ENCODE peak calls at places on chromosomes 3 and 15, in eight cellular contexts. One of them, this sample, is unnamed.

GRCh38 chr15:34986326-34987181 is 1.5 kb downstream of the ZNF770 start:
- DNase-seq in fibroblast of lung: no peak
- DNase-seq in astrocyte: no peak
- DNase-seq in HFF-Myc: no peak
- DNase-seq in pancreas: no peak
- DNase-seq in breast epithelium: no peak
- DNase-seq in AG10803: no peak
- DNase-seq in suprapubic skin: no peak
- DNase-seq in this sample: peak; percentile 53

GRCh38 chr15:63826513-63826912 is 7.2 kb downstream of the HERC1 start:
- DNase-seq in fibroblast of lung: peak; percentile 58
- DNase-seq in astrocyte: no peak
- DNase-seq in HFF-Myc: no peak
- DNase-seq in pancreas: no peak
- DNase-seq in breast epithelium: no peak
- DNase-seq in AG10803: peak; percentile 47
- DNase-seq in suprapubic skin: no peak
- DNase-seq in this sample: peak; percentile 20

GRCh38 chr15:100191161-100191560 is 150.6 kb downstream of the ADAMTS17 start:
- DNase-seq in fibroblast of lung: no peak
- DNase-seq in astrocyte: no peak
- DNase-seq in HFF-Myc: no peak
- DNase-seq in pancreas: no peak
- DNase-seq in breast epithelium: no peak
- DNase-seq in AG10803: no peak
- DNase-seq in suprapubic skin: no peak
- DNase-seq in this sample: peak; percentile 39

GRCh38 chr3:177836671-177837070 is 639.4 kb upstream of the TBL1XR1 start:
- DNase-seq in fibroblast of lung: peak; percentile 76
- DNase-seq in astrocyte: peak; percentile 68
- DNase-seq in HFF-Myc: no peak
- DNase-seq in pancreas: no peak
- DNase-seq in breast epithelium: no peak
- DNase-seq in AG10803: peak; percentile 71
- DNase-seq in suprapubic skin: no peak
- DNase-seq in this sample: peak; percentile 66

GRCh38 chr3:13681931-13682330 is 133.0 kb downstream of the FBLN2 start:
- DNase-seq in fibroblast of lung: no peak
- DNase-seq in astrocyte: no peak
- DNase-seq in HFF-Myc: no peak
- DNase-seq in pancreas: no peak
- DNase-seq in breast epithelium: no peak
- DNase-seq in AG10803: no peak
- DNase-seq in suprapubic skin: no peak
- DNase-seq in this sample: no peak

GRCh38 chr3:98761656-98762229 is 1.4 kb upstream of the ST3GAL6 start:
- DNase-seq in fibroblast of lung: no peak
- DNase-seq in astrocyte: no peak
- DNase-seq in HFF-Myc: no peak
- DNase-seq in pancreas: no peak
- DNase-seq in breast epithelium: no peak
- DNase-seq in AG10803: no peak
- DNase-seq in suprapubic skin: no peak
- DNase-seq in this sample: no peak

GRCh38 chr3:115518100-115518852 is 105.0 kb upstream of the GAP43 start:
- DNase-seq in fibroblast of lung: peak; percentile 90
- DNase-seq in astrocyte: peak; percentile 67
- DNase-seq in HFF-Myc: peak; percentile 56
- DNase-seq in pancreas: no peak
- DNase-seq in breast epithelium: no peak
- DNase-seq in AG10803: peak; percentile 89
- DNase-seq in suprapubic skin: no peak
- DNase-seq in this sample: peak; percentile 92

GRCh38 chr3:45795882-45796765 is at the start of gene SLC6A20:
- DNase-seq in fibroblast of lung: no peak
- DNase-seq in astrocyte: no peak
- DNase-seq in HFF-Myc: no peak
- DNase-seq in pancreas: peak; percentile 43
- DNase-seq in breast epithelium: no peak
- DNase-seq in AG10803: no peak
- DNase-seq in suprapubic skin: no peak
- DNase-seq in this sample: peak; percentile 33

GRCh38 chr3:73110530-73110929 is 49.1 kb downstream of the EBLN2 start:
- DNase-seq in fibroblast of lung: no peak
- DNase-seq in astrocyte: no peak
- DNase-seq in HFF-Myc: no peak
- DNase-seq in pancreas: no peak
- DNase-seq in breast epithelium: no peak
- DNase-seq in AG10803: no peak
- DNase-seq in suprapubic skin: no peak
- DNase-seq in this sample: no peak

GRCh38 chr15:35549567-35549966 is 3.6 kb upstream of the DPH6 start:
- DNase-seq in fibroblast of lung: no peak
- DNase-seq in astrocyte: no peak
- DNase-seq in HFF-Myc: no peak
- DNase-seq in pancreas: no peak
- DNase-seq in breast epithelium: no peak
- DNase-seq in AG10803: no peak
- DNase-seq in suprapubic skin: no peak
- DNase-seq in this sample: no peak

GRCh38 chr3:52495777-52496602 is 852 bp downstream of the STAB1 start:
- DNase-seq in fibroblast of lung: peak; percentile 62
- DNase-seq in astrocyte: peak; percentile 42
- DNase-seq in HFF-Myc: no peak
- DNase-seq in pancreas: no peak
- DNase-seq in breast epithelium: no peak
- DNase-seq in AG10803: peak; percentile 62
- DNase-seq in suprapubic skin: no peak
- DNase-seq in this sample: peak; percentile 28

GRCh38 chr3:87793322-87793877 is 265.4 kb downstream of the CGGBP1 start:
- DNase-seq in fibroblast of lung: no peak
- DNase-seq in astrocyte: no peak
- DNase-seq in HFF-Myc: no peak
- DNase-seq in pancreas: no peak
- DNase-seq in breast epithelium: no peak
- DNase-seq in AG10803: no peak
- DNase-seq in suprapubic skin: no peak
- DNase-seq in this sample: no peak
- H3K4me3 ChIP-seq in fibroblast of lung: no peak overlapping the region
- H3K4me3 ChIP-seq in astrocyte: peak overlapping the region; percentile 63
- H3K4me3 ChIP-seq in HFF-Myc: no peak overlapping the region
- H3K4me3 ChIP-seq in pancreas: no peak overlapping the region
- H3K4me3 ChIP-seq in breast epithelium: peak overlapping the region; percentile 75
- H3K4me3 ChIP-seq in AG10803: peak overlapping the region; percentile 28
- H3K4me3 ChIP-seq in suprapubic skin: peak overlapping the region; percentile 49
- H3K4me3 ChIP-seq in this sample: no peak overlapping the region

DNA sequence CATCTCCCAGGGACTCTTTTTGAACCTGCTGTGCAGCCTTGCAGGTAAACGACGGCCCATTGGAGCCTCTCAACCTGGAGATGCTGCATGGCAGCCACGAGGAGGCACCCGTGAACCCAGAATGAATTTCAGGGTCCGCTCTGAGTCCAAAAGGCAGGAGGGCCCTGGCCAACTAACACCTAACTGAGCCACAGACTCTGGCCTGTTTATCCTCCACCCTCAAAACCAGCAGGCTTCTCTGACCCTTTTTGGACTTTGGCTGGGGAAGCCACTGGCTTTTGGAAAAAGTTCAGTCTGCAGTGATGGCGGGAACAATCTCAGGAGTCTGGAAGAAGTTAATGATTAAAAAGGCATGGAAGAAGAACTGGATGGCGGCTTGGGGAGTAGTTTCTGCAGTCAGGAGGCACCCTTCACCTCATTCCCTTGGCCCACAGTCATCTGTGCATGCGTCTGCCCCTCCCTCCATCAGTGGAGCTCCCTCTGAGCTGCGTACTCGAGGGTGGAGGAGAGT is 4.1 kb downstream of the PXYLP1 start:
- DNase-seq in fibroblast of lung: no peak
- DNase-seq in astrocyte: no peak
- DNase-seq in HFF-Myc: no peak
- DNase-seq in pancreas: no peak
- DNase-seq in breast epithelium: no peak
- DNase-seq in AG10803: no peak
- DNase-seq in suprapubic skin: no peak
- DNase-seq in this sample: no peak
- TF ChIP-seq CTCF in fibroblast of lung: no peak
- TF ChIP-seq CTCF in astrocyte: no peak
- TF ChIP-seq CTCF in HFF-Myc: no peak
- TF ChIP-seq CTCF in pancreas: no peak
- TF ChIP-seq CTCF in breast epithelium: no peak
- TF ChIP-seq CTCF in AG10803: no peak
- TF ChIP-seq CTCF in suprapubic skin: no peak
- TF ChIP-seq CTCF in this sample: no peak

DNA sequence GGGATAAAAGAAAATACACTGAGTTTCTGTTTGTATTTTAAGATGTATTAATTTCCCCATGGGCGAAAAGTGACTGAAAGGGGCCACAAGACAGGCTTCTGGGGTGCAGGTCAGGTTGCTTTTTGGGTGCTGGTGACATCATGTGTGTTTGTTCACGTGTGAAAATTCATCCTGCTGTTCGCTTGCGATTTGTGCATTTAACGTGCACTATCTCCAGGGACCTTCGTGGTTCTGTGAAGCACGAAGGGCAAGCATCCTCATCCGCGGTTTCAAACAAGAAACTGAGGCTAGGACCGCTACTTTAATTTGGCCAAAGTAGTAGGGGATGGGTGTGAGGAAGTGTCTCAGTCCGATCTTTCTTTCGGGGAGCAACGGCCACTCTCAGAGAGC is 1.6 kb upstream of the SMAD6 start:
- DNase-seq in fibroblast of lung: no peak
- DNase-seq in astrocyte: no peak
- DNase-seq in HFF-Myc: no peak
- DNase-seq in pancreas: no peak
- DNase-seq in breast epithelium: no peak
- DNase-seq in AG10803: no peak
- DNase-seq in suprapubic skin: no peak
- DNase-seq in this sample: no peak
- H3K4me3 ChIP-seq in fibroblast of lung: peak overlapping the region; percentile 59
- H3K4me3 ChIP-seq in astrocyte: peak overlapping the region; percentile 58
- H3K4me3 ChIP-seq in HFF-Myc: peak overlapping the region; percentile 47
- H3K4me3 ChIP-seq in pancreas: peak overlapping the region; percentile 37
- H3K4me3 ChIP-seq in breast epithelium: peak overlapping the region; percentile 85
- H3K4me3 ChIP-seq in AG10803: peak overlapping the region; percentile 64
- H3K4me3 ChIP-seq in suprapubic skin: peak overlapping the region; percentile 78
- H3K4me3 ChIP-seq in this sample: peak overlapping the region; percentile 46

DNA sequence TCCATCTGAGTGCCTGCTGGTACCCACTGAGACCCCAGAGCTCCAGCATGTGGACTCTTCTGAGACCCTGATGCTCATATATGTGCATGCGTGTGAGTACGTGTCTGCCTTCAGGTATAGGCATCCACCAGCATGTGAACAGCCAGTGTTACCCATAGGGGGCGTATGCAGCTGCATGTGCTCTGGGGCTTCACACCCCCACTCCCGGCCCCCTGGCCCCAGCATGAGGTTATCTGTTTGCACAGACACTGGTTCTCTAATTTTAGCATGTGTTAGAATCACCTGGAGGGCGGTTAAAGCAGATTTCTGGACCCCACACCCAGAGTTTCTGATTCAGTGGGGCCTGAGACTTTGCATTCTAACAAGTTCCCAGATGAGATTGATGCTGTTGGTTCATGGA is 824 bp upstream of the CILP start:
- DNase-seq in fibroblast of lung: no peak
- DNase-seq in astrocyte: no peak
- DNase-seq in HFF-Myc: no peak
- DNase-seq in pancreas: no peak
- DNase-seq in breast epithelium: no peak
- DNase-seq in AG10803: no peak
- DNase-seq in suprapubic skin: no peak
- DNase-seq in this sample: peak; percentile 24
- TF ChIP-seq CTCF in fibroblast of lung: peak; percentile 11
- TF ChIP-seq CTCF in astrocyte: peak; percentile 32
- TF ChIP-seq CTCF in HFF-Myc: peak; percentile 62
- TF ChIP-seq CTCF in pancreas: no peak
- TF ChIP-seq CTCF in breast epithelium: no peak
- TF ChIP-seq CTCF in AG10803: peak; percentile 22
- TF ChIP-seq CTCF in suprapubic skin: no peak
- TF ChIP-seq CTCF in this sample: peak; percentile 37

DNA sequence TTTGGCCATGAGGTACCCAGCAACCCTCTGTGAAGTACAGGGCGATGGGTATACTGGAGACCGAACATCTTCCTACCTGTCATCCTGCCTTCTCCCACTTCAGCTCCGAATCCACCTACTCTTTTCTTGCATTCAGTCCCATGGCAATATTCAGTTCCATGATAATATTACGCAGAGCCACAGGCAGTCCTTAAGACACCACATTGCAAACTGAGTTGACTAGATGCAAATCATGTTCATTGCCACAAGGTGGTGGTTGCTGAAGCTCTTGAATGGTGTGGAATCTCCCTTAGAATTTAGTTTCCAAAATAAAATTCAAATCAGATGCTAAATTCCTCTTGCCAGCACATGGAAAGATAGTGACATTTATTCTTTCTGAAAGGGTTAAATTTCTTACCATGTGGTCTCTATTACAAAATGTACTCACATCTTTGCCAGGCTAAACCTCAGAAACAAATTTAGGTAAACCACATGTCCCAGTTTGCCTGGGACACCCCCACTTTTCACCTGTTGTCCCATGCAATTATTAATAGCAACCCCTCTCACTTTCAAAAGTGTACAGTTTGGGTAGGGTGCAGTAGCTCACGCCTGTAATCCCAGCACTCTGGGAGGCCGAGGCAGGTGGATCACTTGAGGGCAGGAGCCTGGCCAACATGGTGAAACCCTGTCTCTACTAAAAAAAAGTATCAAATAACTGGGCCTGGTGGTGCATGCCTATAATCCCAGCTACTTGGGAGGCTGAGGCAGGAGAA is 1.7 kb upstream of the NME9 start:
- DNase-seq in fibroblast of lung: peak; percentile 27
- DNase-seq in astrocyte: no peak
- DNase-seq in HFF-Myc: no peak
- DNase-seq in pancreas: no peak
- DNase-seq in breast epithelium: no peak
- DNase-seq in AG10803: peak; percentile 45
- DNase-seq in suprapubic skin: no peak
- DNase-seq in this sample: no peak
- H3K4me3 ChIP-seq in fibroblast of lung: no peak overlapping the region
- H3K4me3 ChIP-seq in astrocyte: no peak overlapping the region
- H3K4me3 ChIP-seq in HFF-Myc: no peak overlapping the region
- H3K4me3 ChIP-seq in pancreas: no peak overlapping the region
- H3K4me3 ChIP-seq in breast epithelium: no peak overlapping the region
- H3K4me3 ChIP-seq in AG10803: no peak overlapping the region
- H3K4me3 ChIP-seq in suprapubic skin: no peak overlapping the region
- H3K4me3 ChIP-seq in this sample: no peak overlapping the region

GRCh38 chr15:68646156-68646555 is 67.4 kb downstream of the CORO2B start:
- DNase-seq in fibroblast of lung: no peak
- DNase-seq in astrocyte: no peak
- DNase-seq in HFF-Myc: no peak
- DNase-seq in pancreas: no peak
- DNase-seq in breast epithelium: peak; percentile 24
- DNase-seq in AG10803: no peak
- DNase-seq in suprapubic skin: no peak
- DNase-seq in this sample: no peak
- TF ChIP-seq CTCF in fibroblast of lung: no peak
- TF ChIP-seq CTCF in astrocyte: no peak
- TF ChIP-seq CTCF in HFF-Myc: no peak
- TF ChIP-seq CTCF in pancreas: no peak
- TF ChIP-seq CTCF in breast epithelium: no peak
- TF ChIP-seq CTCF in AG10803: no peak
- TF ChIP-seq CTCF in suprapubic skin: no peak
- TF ChIP-seq CTCF in this sample: no peak